ENCODE peak calls at places on chromosomes 13 and 19, in four cellular contexts. One of them, this sample, is unnamed.

GRCh38 chr13:73119612-73120011 is 60.8 kb downstream of the KLF5 start:
- DNase-seq in K562: no peak
- DNase-seq in A549: no peak
- DNase-seq in HepG2: no peak
- DNase-seq in this sample: no peak

GRCh38 chr19:2253106-2254051 is 2.8 kb downstream of the JSRP1 start:
- DNase-seq in A549: no peak
- DNase-seq in HepG2: peak; percentile 45
- DNase-seq in K562: no peak
- DNase-seq in this sample: peak; percentile 72

GRCh38 chr13:79662882-79663281 is 181.9 kb downstream of the NDFIP2 start:
- DNase-seq in K562: no peak
- DNase-seq in HepG2: no peak
- DNase-seq in A549: peak; percentile 12
- DNase-seq in this sample: no peak

GRCh38 chr19:1657632-1658445 is 5.4 kb upstream of the TCF3 start:
- DNase-seq in A549: no peak
- DNase-seq in HepG2: no peak
- DNase-seq in K562: no peak
- DNase-seq in this sample: no peak

GRCh38 chr13:35600137-35600536 is 123.6 kb upstream of the MAB21L1 start:
- DNase-seq in HepG2: peak; percentile 15
- DNase-seq in A549: no peak
- DNase-seq in K562: no peak
- DNase-seq in this sample: no peak

GRCh38 chr19:54188224-54188871 is 1.0 kb downstream of the MBOAT7 start:
- DNase-seq in K562: peak; percentile 84
- DNase-seq in A549: peak; percentile 41
- DNase-seq in HepG2: no peak
- DNase-seq in this sample: peak; percentile 27

GRCh38 chr19:14502334-14503092 is 6.6 kb upstream of the GIPC1 start:
- DNase-seq in HepG2: peak; percentile 70
- DNase-seq in A549: peak; percentile 55
- DNase-seq in K562: no peak
- DNase-seq in this sample: no peak

GRCh38 chr13:111531505-111531904 is 211.1 kb downstream of the TEX29 start:
- DNase-seq in HepG2: no peak
- DNase-seq in A549: peak; percentile 6
- DNase-seq in K562: no peak
- DNase-seq in this sample: no peak

GRCh38 chr13:31885994-31886393 is 145.6 kb upstream of the FRY start:
- DNase-seq in HepG2: no peak
- DNase-seq in K562: no peak
- DNase-seq in A549: no peak
- DNase-seq in this sample: no peak

GRCh38 chr19:49084206-49085019 is 838 bp upstream of the SNRNP70 start:
- DNase-seq in K562: no peak
- DNase-seq in HepG2: no peak
- DNase-seq in A549: no peak
- DNase-seq in this sample: no peak

GRCh38 chr13:97875911-97876310 is 77.6 kb upstream of the IPO5 start:
- DNase-seq in HepG2: no peak
- DNase-seq in K562: no peak
- DNase-seq in A549: no peak
- DNase-seq in this sample: no peak

GRCh38 chr19:29054886-29055675 is 157.9 kb downstream of the UQCRFS1 start:
- DNase-seq in A549: no peak
- DNase-seq in HepG2: no peak
- DNase-seq in K562: no peak
- DNase-seq in this sample: no peak

GRCh38 chr19:41226053-41226873 is 7.2 kb downstream of the AXL start:
- DNase-seq in A549: peak; percentile 95
- DNase-seq in K562: peak; percentile 79
- DNase-seq in HepG2: peak; percentile 68
- DNase-seq in this sample: peak; percentile 70

GRCh38 chr13:60398438-60398891 is 1.4 kb downstream of the TDRD3 start:
- DNase-seq in A549: no peak
- DNase-seq in HepG2: no peak
- DNase-seq in K562: no peak
- DNase-seq in this sample: no peak

GRCh38 chr13:77507931-77508776 is 27.4 kb upstream of the SCEL start:
- DNase-seq in K562: no peak
- DNase-seq in HepG2: no peak
- DNase-seq in A549: peak; percentile 38
- DNase-seq in this sample: no peak

GRCh38 chr19:34676697-34677385 is at the start of gene SCGB2B2:
- DNase-seq in A549: no peak
- DNase-seq in K562: no peak
- DNase-seq in HepG2: no peak
- DNase-seq in this sample: no peak

GRCh38 chr19:36652958-36653357 is 13.7 kb downstream of the ZNF461 start:
- DNase-seq in HepG2: no peak
- DNase-seq in A549: no peak
- DNase-seq in K562: no peak
- DNase-seq in this sample: no peak

GRCh38 chr13:95267662-95268369 is 33.4 kb downstream of the ABCC4 start:
- DNase-seq in A549: peak; percentile 85
- DNase-seq in HepG2: peak; percentile 45
- DNase-seq in K562: peak; percentile 44
- DNase-seq in this sample: no peak

GRCh38 chr19:47020992-47021496 is 1.4 kb downstream of the NPAS1 start:
- DNase-seq in K562: peak; percentile 55
- DNase-seq in HepG2: no peak
- DNase-seq in A549: peak; percentile 65
- DNase-seq in this sample: peak; percentile 34

GRCh38 chr13:76226941-76227340 is 590.8 kb downstream of the LMO7 start:
- DNase-seq in A549: no peak
- DNase-seq in K562: no peak
- DNase-seq in HepG2: no peak
- DNase-seq in this sample: no peak
- TF ChIP-seq JUN in A549: no peak
- TF ChIP-seq JUN in K562: no peak
- TF ChIP-seq JUN in HepG2: no peak
- TF ChIP-seq JUN in this sample: no peak

GRCh38 chr13:46751811-46752635 is 44.9 kb downstream of the ESD start:
- DNase-seq in A549: no peak
- DNase-seq in K562: no peak
- DNase-seq in HepG2: no peak
- DNase-seq in this sample: no peak

GRCh38 chr13:46753917-46754316 is 43.0 kb downstream of the ESD start:
- DNase-seq in A549: no peak
- DNase-seq in HepG2: no peak
- DNase-seq in K562: no peak
- DNase-seq in this sample: no peak

GRCh38 chr13:46749951-46750350 is 47.0 kb downstream of the ESD start:
- DNase-seq in A549: no peak
- DNase-seq in K562: no peak
- DNase-seq in HepG2: no peak
- DNase-seq in this sample: no peak

GRCh38 chr13:46754812-46755211 is 42.1 kb downstream of the ESD start:
- DNase-seq in A549: no peak
- DNase-seq in HepG2: no peak
- DNase-seq in K562: no peak
- DNase-seq in this sample: no peak

DNA sequence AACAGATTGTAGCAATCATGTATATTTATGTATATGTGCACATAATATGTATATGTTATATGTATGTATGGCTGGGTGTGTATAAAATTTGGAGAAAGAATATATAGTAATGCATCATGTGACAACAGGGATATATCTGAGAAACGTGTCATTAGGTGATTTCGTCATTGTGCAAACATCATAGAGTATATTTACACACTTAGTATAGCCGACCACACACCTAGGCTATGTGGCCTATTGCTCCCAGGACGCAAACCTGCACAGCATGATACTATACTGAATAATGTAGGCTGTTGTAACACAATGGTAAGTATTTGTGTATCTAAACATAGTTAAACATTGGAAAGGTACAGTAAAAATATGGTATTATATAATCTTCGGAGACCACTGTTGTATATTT is 43.8 kb downstream of the ESD start:
- DNase-seq in HepG2: peak; percentile 66
- DNase-seq in A549: no peak
- DNase-seq in K562: no peak
- DNase-seq in this sample: no peak
- TF ChIP-seq NR3C1 in HepG2: no peak
- TF ChIP-seq NR3C1 in A549: no peak
- TF ChIP-seq NR3C1 in K562: no peak
- TF ChIP-seq NR3C1 in this sample: no peak

DNA sequence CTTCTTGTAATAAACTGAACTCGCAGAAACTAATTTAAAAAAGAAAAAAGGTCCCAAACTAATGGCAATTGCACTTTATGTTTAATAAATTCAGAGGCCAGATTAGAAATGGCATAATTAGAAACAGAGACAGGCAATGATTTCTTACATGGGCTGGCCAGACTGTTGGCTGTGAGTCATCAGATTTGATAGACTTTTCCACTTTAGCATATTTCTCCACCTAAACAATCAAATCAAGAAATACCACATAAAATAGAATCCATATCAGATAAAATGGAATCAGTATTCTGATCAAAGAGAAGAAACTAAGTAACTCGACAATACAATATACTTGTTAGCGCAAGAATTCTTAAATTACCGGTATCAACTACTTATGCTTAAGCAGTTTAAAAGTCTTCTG is 29.0 kb downstream of the EXOSC8 start:
- DNase-seq in K562: no peak
- DNase-seq in HepG2: no peak
- DNase-seq in A549: no peak
- DNase-seq in this sample: no peak
- TF ChIP-seq JUN in K562: no peak
- TF ChIP-seq JUN in HepG2: no peak
- TF ChIP-seq JUN in A549: no peak
- TF ChIP-seq JUN in this sample: no peak

GRCh38 chr13:48862572-48862971 is 113.1 kb upstream of the FNDC3A start:
- DNase-seq in A549: no peak
- DNase-seq in HepG2: no peak
- DNase-seq in K562: no peak
- DNase-seq in this sample: no peak
- TF ChIP-seq NR3C1 in A549: no peak
- TF ChIP-seq NR3C1 in HepG2: no peak
- TF ChIP-seq NR3C1 in K562: no peak
- TF ChIP-seq NR3C1 in this sample: no peak

GRCh38 chr13:94020426-94020825 is 459.1 kb downstream of the DCT start:
- DNase-seq in A549: no peak
- DNase-seq in K562: no peak
- DNase-seq in HepG2: no peak
- DNase-seq in this sample: no peak

DNA sequence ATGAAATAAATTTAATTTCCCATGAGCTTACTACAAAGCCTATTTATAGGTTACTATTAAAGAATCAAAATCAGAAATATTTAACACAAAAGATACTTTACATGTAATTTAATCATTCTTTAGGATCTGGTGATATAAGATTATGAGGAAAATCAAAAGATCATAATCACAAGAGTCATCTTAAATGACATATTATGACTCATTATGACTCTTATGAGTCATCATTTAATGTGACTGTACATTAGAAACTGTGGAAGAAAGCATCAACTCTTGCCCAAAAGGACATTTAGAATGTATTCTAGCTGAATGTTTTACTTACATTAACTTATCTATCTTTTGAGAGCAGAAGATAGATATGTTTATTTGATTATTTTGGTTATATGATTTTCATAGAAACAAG is 458.6 kb downstream of the DCT start:
- DNase-seq in K562: no peak
- DNase-seq in HepG2: no peak
- DNase-seq in A549: no peak
- DNase-seq in this sample: no peak
- TF ChIP-seq JUN in K562: no peak
- TF ChIP-seq JUN in HepG2: no peak
- TF ChIP-seq JUN in A549: no peak
- TF ChIP-seq JUN in this sample: no peak

This sample was measured in WTC11.